ENCODE peak calls at places on chromosomes 5 and 9, in six cellular contexts. O is pulmonary artery endothelial cell; K is T-helper 1 cell; C is BJ; J is stimulated activated CD8-positive, alpha-beta memory T cell treated with anti-CD3 and anti-CD28 coated beads, Interleukin-4, amount 100 ng/mL, for 4 hours; N is GM12864. T is an unnamed sample.
A peak's percentile ranks its signal among the peaks of the same experiment; 100 is the strongest.

GRCh38 chr9:130936285-130937117 is 2.5 kb downstream of the FIBCD1 start:
- DNase-seq in O (no peak), K (no peak), C (peak; percentile 32), J (no peak), N (no peak), T (no peak)

GRCh38 chr9:114896344-114896743 is 34.0 kb downstream of the TNFSF8 start:
- DNase-seq in O (no peak), K (no peak), C (no peak), J (no peak), N (no peak), T (no peak)

GRCh38 chr5:83393467-83393866 is 78.1 kb upstream of the VCAN start:
- DNase-seq in O (no peak), K (no peak), C (no peak), J (no peak), N (no peak), T (no peak)

GRCh38 chr5:68367717-68368116 is 152.2 kb downstream of the PIK3R1 start:
- DNase-seq in O (no peak), K (no peak), C (no peak), J (no peak), N (no peak), T (no peak)

GRCh38 chr5:131758520-131758900 is 38.3 kb downstream of the FNIP1 start:
- DNase-seq in O (no peak), K (no peak), C (no peak), J (no peak), N (no peak), T (no peak)

GRCh38 chr9:4686584-4686983 is 7.2 kb downstream of the CDC37L1 start:
- DNase-seq in O (no peak), K (no peak), C (no peak), J (no peak), N (no peak), T (no peak)

GRCh38 chr9:27672730-27673129 is 99.4 kb upstream of the C9orf72 start:
- DNase-seq in O (no peak), K (no peak), C (no peak), J (no peak), N (no peak), T (no peak)

GRCh38 chr5:68343421-68343826 is 127.9 kb downstream of the PIK3R1 start:
- DNase-seq in O (peak; percentile 57), K (no peak), C (no peak), J (no peak), N (no peak), T (no peak)

GRCh38 chr5:145859451-145859850 is 13.4 kb downstream of the GRXCR2 start:
- DNase-seq in O (no peak), K (no peak), C (no peak), J (no peak), N (no peak), T (no peak)

GRCh38 chr9:107633375-107633774 is 143.8 kb upstream of the KLF4 start:
- DNase-seq in O (no peak), K (no peak), C (no peak), J (no peak), N (no peak), T (no peak)

GRCh38 chr5:144187699-144188294 is 17.1 kb downstream of the KCTD16 start:
- DNase-seq in O (peak; percentile 78), K (peak; percentile 78), C (peak; percentile 93), J (peak; percentile 69), N (peak; percentile 78), T (no peak)

GRCh38 chr9:73183917-73184861 is 32.5 kb downstream of the ANXA1 start:
- DNase-seq in O (no peak), K (no peak), C (no peak), J (no peak), N (peak; percentile 8), T (no peak)

GRCh38 chr9:108859459-108860114 is 2.5 kb upstream of the ACTL7A start:
- DNase-seq in O (no peak), K (no peak), C (no peak), J (no peak), N (no peak), T (no peak)

GRCh38 chr9:129102791-129103594 is 7.6 kb downstream of the CRAT start:
- DNase-seq in O (no peak), K (no peak), C (no peak), J (no peak), N (no peak), T (peak; percentile 73)

GRCh38 chr9:128213746-128214497 is 10.7 kb downstream of the DNM1 start:
- DNase-seq in O (no peak), K (no peak), C (no peak), J (no peak), N (no peak), T (no peak)

GRCh38 chr9:24073237-24073636 is 247.2 kb upstream of the ELAVL2 start:
- DNase-seq in O (no peak), K (no peak), C (no peak), J (no peak), N (no peak), T (no peak)

GRCh38 chr5:134019636-134020035 is 14.9 kb upstream of the VDAC1 start:
- DNase-seq in O (no peak), K (no peak), C (no peak), J (no peak), N (no peak), T (no peak)

GRCh38 chr9:87655731-87656130 is 70.2 kb upstream of the CTSL start:
- DNase-seq in O (no peak), K (no peak), C (no peak), J (no peak), N (no peak), T (no peak)

GRCh38 chr9:70100362-70100761 is 56.7 kb downstream of the MAMDC2 start:
- DNase-seq in O (no peak), K (no peak), C (no peak), J (no peak), N (no peak), T (no peak)

GRCh38 chr9:84419203-84419602 is 78.6 kb upstream of the SLC28A3 start:
- DNase-seq in O (no peak), K (no peak), C (no peak), J (no peak), N (no peak), T (peak; percentile 20)

GRCh38 chr5:115831163-115831768 is 10.1 kb downstream of the ATG12 start:
- DNase-seq in O (no peak), K (no peak), C (no peak), J (no peak), N (no peak), T (peak; percentile 40)

GRCh38 chr5:180806351-180807011 is 3.9 kb upstream of the MGAT1 start:
- DNase-seq in O (no peak), K (no peak), C (no peak), J (no peak), N (no peak), T (no peak)